ENCODE peak calls at places on chromosomes 13 and 19, in seven cellular contexts. One of them, this sample, is unnamed.

GRCh38 chr13:20489185-20489820 is 36.4 kb downstream of the CRYL1 start:
- DNase-seq in nucleus accumbens: peak
- DNase-seq in T follicular helper cell: peak
- DNase-seq in DMS53: peak
- DNase-seq in HS-5: no peak
- DNase-seq in fibroblast of gingiva: no peak
- DNase-seq in IMR-90: peak
- DNase-seq in this sample: no peak

GRCh38 chr19:41249707-41250423 is 14.3 kb upstream of the HNRNPUL1 start:
- DNase-seq in T follicular helper cell: no peak
- DNase-seq in HS-5: no peak
- DNase-seq in fibroblast of gingiva: no peak
- DNase-seq in DMS53: peak
- DNase-seq in nucleus accumbens: no peak
- DNase-seq in IMR-90: no peak
- DNase-seq in this sample: no peak

GRCh38 chr19:7787141-7787540 is 24.1 kb downstream of the CLEC4M start:
- DNase-seq in nucleus accumbens: no peak
- DNase-seq in T follicular helper cell: no peak
- DNase-seq in IMR-90: no peak
- DNase-seq in HS-5: no peak
- DNase-seq in fibroblast of gingiva: no peak
- DNase-seq in DMS53: no peak
- DNase-seq in this sample: no peak

GRCh38 chr13:114124921-114125320 is 7.5 kb downstream of the RASA3 start:
- DNase-seq in fibroblast of gingiva: peak
- DNase-seq in DMS53: no peak
- DNase-seq in IMR-90: peak
- DNase-seq in HS-5: peak
- DNase-seq in T follicular helper cell: peak
- DNase-seq in nucleus accumbens: no peak
- DNase-seq in this sample: no peak

GRCh38 chr19:2612619-2613249 is 89.8 kb downstream of the GNG7 start:
- DNase-seq in DMS53: peak
- DNase-seq in IMR-90: no peak
- DNase-seq in T follicular helper cell: no peak
- DNase-seq in fibroblast of gingiva: no peak
- DNase-seq in HS-5: no peak
- DNase-seq in nucleus accumbens: no peak
- DNase-seq in this sample: no peak

GRCh38 chr19:23343434-23344010 is 51.7 kb downstream of the ZNF91 start:
- DNase-seq in nucleus accumbens: no peak
- DNase-seq in DMS53: peak
- DNase-seq in IMR-90: no peak
- DNase-seq in T follicular helper cell: no peak
- DNase-seq in HS-5: no peak
- DNase-seq in fibroblast of gingiva: no peak
- DNase-seq in this sample: no peak

GRCh38 chr13:23628765-23629565 is 58.8 kb downstream of the TNFRSF19 start:
- DNase-seq in IMR-90: no peak
- DNase-seq in fibroblast of gingiva: no peak
- DNase-seq in DMS53: no peak
- DNase-seq in HS-5: no peak
- DNase-seq in T follicular helper cell: no peak
- DNase-seq in nucleus accumbens: no peak
- DNase-seq in this sample: no peak

GRCh38 chr19:17873661-17874422 is 2.1 kb downstream of the SLC5A5 start:
- DNase-seq in HS-5: no peak
- DNase-seq in IMR-90: no peak
- DNase-seq in DMS53: peak
- DNase-seq in T follicular helper cell: peak
- DNase-seq in nucleus accumbens: no peak
- DNase-seq in fibroblast of gingiva: no peak
- DNase-seq in this sample: no peak

GRCh38 chr19:17311455-17312248 is 2.3 kb downstream of the DDA1 start:
- DNase-seq in DMS53: no peak
- DNase-seq in fibroblast of gingiva: peak
- DNase-seq in nucleus accumbens: no peak
- DNase-seq in IMR-90: peak
- DNase-seq in HS-5: no peak
- DNase-seq in T follicular helper cell: no peak
- DNase-seq in this sample: no peak

GRCh38 chr19:16066611-16067104 is 9.6 kb upstream of the TPM4 start:
- DNase-seq in fibroblast of gingiva: no peak
- DNase-seq in IMR-90: peak
- DNase-seq in T follicular helper cell: peak
- DNase-seq in DMS53: peak
- DNase-seq in nucleus accumbens: no peak
- DNase-seq in HS-5: no peak
- DNase-seq in this sample: no peak

GRCh38 chr19:17938092-17938845 is 5.5 kb downstream of the CCDC124 start:
- DNase-seq in IMR-90: peak
- DNase-seq in HS-5: peak
- DNase-seq in T follicular helper cell: peak
- DNase-seq in DMS53: peak
- DNase-seq in nucleus accumbens: peak
- DNase-seq in fibroblast of gingiva: peak
- DNase-seq in this sample: peak

GRCh38 chr13:46778879-46779278 is 18.1 kb downstream of the ESD start:
- DNase-seq in HS-5: no peak
- DNase-seq in DMS53: no peak
- DNase-seq in fibroblast of gingiva: peak
- DNase-seq in nucleus accumbens: no peak
- DNase-seq in IMR-90: peak
- DNase-seq in T follicular helper cell: no peak
- DNase-seq in this sample: no peak

GRCh38 chr19:11268783-11269267 is 6.5 kb upstream of the DOCK6 start:
- DNase-seq in DMS53: peak
- DNase-seq in IMR-90: peak
- DNase-seq in nucleus accumbens: no peak
- DNase-seq in fibroblast of gingiva: peak
- DNase-seq in HS-5: peak
- DNase-seq in T follicular helper cell: no peak
- DNase-seq in this sample: peak

GRCh38 chr19:18433735-18434398 is 4.1 kb downstream of the ISYNA1 start:
- DNase-seq in IMR-90: no peak
- DNase-seq in nucleus accumbens: no peak
- DNase-seq in DMS53: peak
- DNase-seq in HS-5: no peak
- DNase-seq in T follicular helper cell: no peak
- DNase-seq in fibroblast of gingiva: no peak
- DNase-seq in this sample: no peak

GRCh38 chr13:108270442-108270841 is 924 bp downstream of the TNFSF13B start:
- DNase-seq in IMR-90: no peak
- DNase-seq in HS-5: no peak
- DNase-seq in fibroblast of gingiva: no peak
- DNase-seq in T follicular helper cell: no peak
- DNase-seq in nucleus accumbens: no peak
- DNase-seq in DMS53: no peak
- DNase-seq in this sample: no peak

GRCh38 chr19:46674416-46675178 is 13.6 kb upstream of the DACT3 start:
- DNase-seq in HS-5: no peak
- DNase-seq in nucleus accumbens: no peak
- DNase-seq in DMS53: peak
- DNase-seq in fibroblast of gingiva: no peak
- DNase-seq in IMR-90: peak
- DNase-seq in T follicular helper cell: no peak
- DNase-seq in this sample: no peak

GRCh38 chr13:50323440-50324070 is 308.3 kb downstream of the KCNRG start:
- DNase-seq in HS-5: peak
- DNase-seq in fibroblast of gingiva: peak
- DNase-seq in nucleus accumbens: no peak
- DNase-seq in IMR-90: peak
- DNase-seq in T follicular helper cell: no peak
- DNase-seq in DMS53: no peak
- DNase-seq in this sample: peak

GRCh38 chr13:112855859-112856258 is 113.2 kb upstream of the MCF2L start:
- DNase-seq in fibroblast of gingiva: no peak
- DNase-seq in T follicular helper cell: no peak
- DNase-seq in IMR-90: no peak
- DNase-seq in DMS53: no peak
- DNase-seq in HS-5: no peak
- DNase-seq in nucleus accumbens: no peak
- DNase-seq in this sample: no peak

GRCh38 chr13:110629735-110630134 is 14.4 kb downstream of the NAXD start:
- DNase-seq in DMS53: no peak
- DNase-seq in IMR-90: no peak
- DNase-seq in T follicular helper cell: no peak
- DNase-seq in HS-5: no peak
- DNase-seq in nucleus accumbens: no peak
- DNase-seq in fibroblast of gingiva: no peak
- DNase-seq in this sample: no peak

GRCh38 chr19:1675633-1676350 is 23.4 kb upstream of the TCF3 start:
- DNase-seq in nucleus accumbens: no peak
- DNase-seq in HS-5: no peak
- DNase-seq in IMR-90: no peak
- DNase-seq in T follicular helper cell: no peak
- DNase-seq in DMS53: no peak
- DNase-seq in fibroblast of gingiva: no peak
- DNase-seq in this sample: no peak

GRCh38 chr13:68369739-68370138 is 1139.6 kb upstream of the PCDH9 start:
- DNase-seq in HS-5: no peak
- DNase-seq in fibroblast of gingiva: no peak
- DNase-seq in DMS53: peak
- DNase-seq in T follicular helper cell: no peak
- DNase-seq in IMR-90: no peak
- DNase-seq in nucleus accumbens: no peak
- DNase-seq in this sample: peak

GRCh38 chr13:109529964-109530363 is 256.4 kb downstream of the IRS2 start:
- DNase-seq in fibroblast of gingiva: no peak
- DNase-seq in IMR-90: no peak
- DNase-seq in HS-5: no peak
- DNase-seq in nucleus accumbens: no peak
- DNase-seq in T follicular helper cell: no peak
- DNase-seq in DMS53: no peak
- DNase-seq in this sample: no peak

GRCh38 chr19:383922-384800 is 24.8 kb downstream of the C2CD4C start:
- DNase-seq in T follicular helper cell: no peak
- DNase-seq in nucleus accumbens: peak
- DNase-seq in fibroblast of gingiva: no peak
- DNase-seq in HS-5: no peak
- DNase-seq in IMR-90: no peak
- DNase-seq in DMS53: no peak
- DNase-seq in this sample: no peak

GRCh38 chr19:31969955-31970545 is 375.4 kb upstream of the ZNF507 start:
- DNase-seq in T follicular helper cell: no peak
- DNase-seq in DMS53: no peak
- DNase-seq in nucleus accumbens: no peak
- DNase-seq in fibroblast of gingiva: no peak
- DNase-seq in IMR-90: no peak
- DNase-seq in HS-5: no peak
- DNase-seq in this sample: no peak

GRCh38 chr13:102344410-102344809 is 57.4 kb downstream of the FGF14 start:
- DNase-seq in T follicular helper cell: no peak
- DNase-seq in DMS53: no peak
- DNase-seq in HS-5: no peak
- DNase-seq in fibroblast of gingiva: no peak
- DNase-seq in IMR-90: no peak
- DNase-seq in nucleus accumbens: no peak
- DNase-seq in this sample: no peak

GRCh38 chr19:8610928-8611284 is 391 bp upstream of the ADAMTS10 start:
- DNase-seq in IMR-90: no peak
- DNase-seq in HS-5: no peak
- DNase-seq in fibroblast of gingiva: no peak
- DNase-seq in T follicular helper cell: no peak
- DNase-seq in nucleus accumbens: no peak
- DNase-seq in DMS53: no peak
- DNase-seq in this sample: no peak

GRCh38 chr19:56350416-56351045 is 35.9 kb upstream of the ZSCAN5A start:
- DNase-seq in HS-5: no peak
- DNase-seq in T follicular helper cell: peak
- DNase-seq in IMR-90: peak
- DNase-seq in DMS53: peak
- DNase-seq in nucleus accumbens: peak
- DNase-seq in fibroblast of gingiva: peak
- DNase-seq in this sample: no peak